ENCODE peak calls at places on chromosomes 16 and 17, in six cellular contexts. X, J, M, H, C and G are unnamed samples. For H3K4me1 and H3K27me3, the result is how much of the 10 kb centered on the place peaks cover.

GRCh38 chr16:20966746-20967145 is 66.2 kb downstream of the LYRM1 start:
- DNase-seq in H (no peak), C (no peak), J (no peak), M (no peak), X (no peak), G (no peak)

GRCh38 chr17:59892251-59892848 is 393 bp downstream of the TUBD1 start:
- DNase-seq in M (peak), X (no peak), J (peak), H (peak), C (peak), G (peak)

GRCh38 chr17:1229354-1229890 is 40.8 kb upstream of the BHLHA9 start:
- DNase-seq in C (peak), M (peak), H (peak), X (peak), J (peak), G (peak)

GRCh38 chr16:20901441-20902112 is 1.0 kb downstream of the LYRM1 start:
- DNase-seq in X (peak), C (peak), M (no peak), H (peak), J (peak), G (peak)

GRCh38 chr16:14354561-14355351 is 275.3 kb downstream of the PARN start:
- DNase-seq in J (no peak), M (no peak), C (no peak), H (no peak), X (no peak), G (peak)

GRCh38 chr16:84458606-84459516 is 45.6 kb downstream of the MEAK7 start:
- DNase-seq in H (no peak), X (no peak), M (no peak), J (no peak), C (no peak), G (no peak)

GRCh38 chr16:46927273-46927672 is 43.1 kb downstream of the GPT2 start:
- DNase-seq in H (no peak), X (no peak), J (no peak), M (no peak), C (no peak), G (no peak)

GRCh38 chr17:71615820-71616219 is 505.0 kb upstream of the SOX9 start:
- DNase-seq in M (no peak), J (no peak), C (no peak), H (no peak), X (no peak), G (no peak)

GRCh38 chr16:685967-686366 is 1.8 kb upstream of the JMJD8 start:
- DNase-seq in H (peak), J (peak), C (peak), X (peak), M (no peak), G (no peak)

GRCh38 chr16:17223576-17223975 is 247.2 kb downstream of the XYLT1 start:
- DNase-seq in M (no peak), J (no peak), C (no peak), X (no peak), H (no peak), G (no peak)

GRCh38 chr17:7435676-7436555 is 681 bp downstream of the TMEM102 start:
- DNase-seq in X (peak), J (peak), H (peak), M (peak), C (peak), G (peak)

GRCh38 chr17:64343833-64344637 is 46.6 kb downstream of the PECAM1 start:
- DNase-seq in X (peak), C (peak), H (peak), J (peak), M (no peak), G (peak)
- H3K4me1 ChIP-seq in X (under half), C (under half), H (under half), J (under half), M (under half), G (half or more)

GRCh38 chr17:80247561-80247960 is 13.1 kb upstream of the RNF213 start:
- DNase-seq in C (no peak), J (no peak), M (no peak), X (no peak), H (no peak), G (no peak)

GRCh38 chr17:80245566-80246265 is 14.9 kb upstream of the RNF213 start:
- DNase-seq in X (no peak), C (no peak), J (no peak), M (no peak), H (no peak), G (no peak)

GRCh38 chr17:80244871-80245509 is 15.7 kb upstream of the RNF213 start:
- DNase-seq in X (no peak), M (no peak), H (no peak), C (no peak), J (no peak), G (no peak)

GRCh38 chr17:80246726-80247125 is 13.9 kb upstream of the RNF213 start:
- DNase-seq in X (no peak), C (no peak), H (no peak), J (no peak), M (no peak), G (peak)

GRCh38 chr17:80246266-80246681 is 14.4 kb upstream of the RNF213 start:
- DNase-seq in H (no peak), X (no peak), C (no peak), J (no peak), M (no peak), G (no peak)
- H3K27ac ChIP-seq in H (no peak), X (no peak), C (no peak), J (no peak), M (no peak), G (no peak)

GRCh38 chr17:36812762-36813161 is 124.5 kb upstream of the LHX1 start:
- DNase-seq in X (no peak), C (no peak), M (no peak), J (peak), H (no peak), G (no peak)
- H3K27me3 ChIP-seq in X (under half), C (under half), M (under half), J (under half), H (half or more), G (half or more)

GRCh38 chr17:63356275-63356905 is 89.7 kb downstream of the CYB561 start:
- DNase-seq in C (no peak), M (no peak), X (no peak), H (no peak), J (no peak), G (no peak)

GRCh38 chr17:63358111-63358839 is 87.8 kb downstream of the CYB561 start:
- DNase-seq in X (no peak), C (no peak), M (no peak), H (no peak), J (no peak), G (no peak)

GRCh38 chr17:63358956-63359355 is 87.2 kb downstream of the CYB561 start:
- DNase-seq in H (no peak), M (no peak), C (no peak), X (no peak), J (no peak), G (no peak)

GRCh38 chr17:63350364-63350763 is 95.7 kb downstream of the CYB561 start:
- DNase-seq in M (no peak), X (no peak), J (no peak), C (no peak), H (no peak), G (no peak)

GRCh38 chr17:63354251-63354650 is 91.9 kb downstream of the CYB561 start:
- DNase-seq in J (no peak), M (no peak), C (no peak), X (no peak), H (no peak), G (no peak)
- H3K4me1 ChIP-seq in J (under half), M (under half), C (under half), X (under half), H (under half), G (under half)

GRCh38 chr17:34628883-34629282 is 49.5 kb downstream of the TMEM132E start:
- DNase-seq in M (no peak), C (no peak), J (no peak), H (no peak), X (no peak), G (no peak)
- H3K27ac ChIP-seq in M (no peak), C (no peak), J (no peak), H (no peak), X (no peak), G (no peak)

DNA sequence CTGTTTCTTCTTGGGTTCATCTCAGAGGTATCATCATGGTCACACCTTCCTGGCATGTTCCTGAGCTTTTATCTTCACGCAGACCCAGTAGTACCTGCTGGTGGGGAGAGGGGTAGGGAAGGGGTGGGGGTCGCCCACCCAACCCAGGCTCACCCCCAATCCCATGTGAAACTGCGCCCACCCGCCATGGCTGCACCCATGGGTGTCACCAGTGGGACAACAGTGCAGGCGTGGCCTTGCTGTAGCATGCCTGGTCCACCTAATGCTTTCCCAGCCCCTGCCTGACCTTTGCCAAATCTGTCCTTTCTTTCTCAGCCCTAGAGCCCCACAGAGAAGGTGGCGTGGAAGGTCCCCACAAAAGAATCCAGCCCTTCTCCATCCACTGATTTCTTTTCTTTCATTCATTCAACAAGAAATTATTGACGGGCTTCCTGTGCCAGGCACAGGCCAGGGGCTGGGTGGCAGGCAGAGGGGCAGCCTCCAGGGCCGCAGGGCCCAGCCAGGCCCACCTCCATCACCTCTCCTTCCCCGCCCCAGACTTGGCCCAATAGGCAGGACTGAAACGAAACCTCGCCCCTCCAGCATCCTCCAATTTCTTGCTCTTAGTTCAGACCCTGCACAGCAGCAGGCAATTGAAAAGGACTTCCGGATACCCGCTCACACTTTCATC is 79.1 kb upstream of the TNRC6C start:
- DNase-seq in X (no peak), J (no peak), M (no peak), H (no peak), C (no peak), G (peak)
- H3K27me3 ChIP-seq in X (under half), J (under half), M (under half), H (under half), C (under half), G (under half)